ENCODE peak calls at places on chromosomes 13 and 19, in nine cellular contexts. Z is GM12865; S is IMR-90; A is brain microvascular endothelial cell; X is HFF-Myc; M is colonic mucosa; G is psoas muscle; U is fibroblast of the aortic adventitia; N is Jurkat, Clone E6-1. L is an unnamed sample.

GRCh38 chr19:14473073-14473790 is 1.9 kb downstream of the PTGER1 start:
- DNase-seq in Z (no peak), G (no peak), N (no peak), X (no peak), A (no peak), M (no peak), U (no peak), S (no peak), L (no peak)

GRCh38 chr19:47750752-47751151 is 5.4 kb downstream of the NOP53 start:
- DNase-seq in N (no peak), S (no peak), A (no peak), U (no peak), G (no peak), M (no peak), X (no peak), Z (no peak), L (no peak)

GRCh38 chr13:20049558-20050473 is 91.3 kb downstream of the ZMYM2 start:
- DNase-seq in G (no peak), N (no peak), U (no peak), A (no peak), X (no peak), M (no peak), Z (no peak), S (no peak), L (no peak)

GRCh38 chr19:15421726-15422260 is 3.0 kb upstream of the AKAP8L start:
- DNase-seq in S (no peak), X (no peak), M (no peak), Z (no peak), A (no peak), G (peak; percentile 72), U (no peak), N (no peak), L (no peak)

GRCh38 chr13:23871616-23872220 is 17.5 kb downstream of the MIPEP start:
- DNase-seq in M (no peak), U (peak; percentile 66), Z (no peak), A (no peak), N (no peak), X (no peak), S (peak; percentile 59), G (no peak), L (no peak)

GRCh38 chr13:32695602-32696250 is 109.5 kb downstream of the PDS5B start:
- DNase-seq in A (no peak), Z (no peak), N (no peak), X (no peak), M (no peak), S (peak; percentile 2), G (no peak), U (peak; percentile 5), L (no peak)

GRCh38 chr13:84118845-84119409 is 236.7 kb upstream of the SLITRK1 start:
- DNase-seq in U (peak; percentile 10), M (no peak), G (no peak), S (no peak), X (no peak), A (no peak), Z (no peak), N (no peak), L (no peak)

GRCh38 chr13:54029226-54029625 is 1000.6 kb downstream of the OLFM4 start:
- DNase-seq in X (no peak), S (no peak), U (no peak), A (no peak), M (no peak), G (no peak), Z (peak; percentile 6), N (no peak), L (no peak)

GRCh38 chr19:2949939-2950285 is 5.1 kb upstream of the ZNF77 start:
- DNase-seq in M (no peak), U (peak; percentile 64), A (peak; percentile 54), S (peak; percentile 50), N (peak; percentile 32), Z (peak; percentile 77), G (peak; percentile 62), X (no peak), L (no peak)

GRCh38 chr19:39557791-39558622 is 18.0 kb upstream of the EID2 start:
- DNase-seq in S (peak; percentile 11), M (no peak), G (no peak), N (no peak), X (no peak), U (peak; percentile 8), Z (peak; percentile 78), A (peak; percentile 18), L (no peak)

GRCh38 chr19:55640577-55641375 is at the start of gene ZNF580:
- DNase-seq in Z (peak; percentile 88), A (peak; percentile 75), N (no peak), G (peak; percentile 86), M (peak; percentile 58), U (peak; percentile 71), S (peak; percentile 78), X (no peak), L (peak; percentile 74)

GRCh38 chr19:18282788-18283141 is 1.3 kb upstream of the JUND start:
- DNase-seq in N (no peak), U (peak; percentile 16), Z (peak; percentile 60), A (no peak), M (peak; percentile 83), X (no peak), G (no peak), S (no peak), L (peak; percentile 26)

GRCh38 chr13:78806457-78806856 is 147.5 kb upstream of the OBI1 start:
- DNase-seq in G (no peak), Z (peak; percentile 2), S (no peak), N (peak; percentile 4), A (no peak), U (no peak), M (no peak), X (no peak), L (peak; percentile 8)

GRCh38 chr13:113410472-113411201 is 42.7 kb downstream of the ADPRHL1 start:
- DNase-seq in Z (no peak), X (peak; percentile 51), N (no peak), M (peak; percentile 35), G (peak; percentile 94), A (peak; percentile 78), U (peak; percentile 41), S (peak; percentile 93), L (no peak)

GRCh38 chr13:36072127-36072526 is 59.1 kb downstream of the DCLK1 start:
- DNase-seq in U (no peak), S (no peak), M (no peak), Z (no peak), X (no peak), N (no peak), G (no peak), A (no peak), L (no peak)

GRCh38 chr13:71524245-71525002 is 342.6 kb downstream of the DACH1 start:
- DNase-seq in X (peak; percentile 38), S (no peak), U (no peak), N (no peak), Z (no peak), A (no peak), M (no peak), G (no peak), L (no peak)

GRCh38 chr19:40803857-40804782 is 5.1 kb downstream of the EGLN2 start:
- DNase-seq in S (no peak), U (no peak), M (peak; percentile 86), G (no peak), X (no peak), Z (peak; percentile 84), N (peak; percentile 36), A (no peak), L (no peak)
- H3K4me3 ChIP-seq in S (no peak overlapping the region), U (no peak overlapping the region), M (peak overlapping the region; percentile 2), G (peak overlapping the region; percentile 53), X (no peak overlapping the region), Z (no peak overlapping the region), N (no peak overlapping the region), A (no peak overlapping the region), L (no peak overlapping the region)

DNA sequence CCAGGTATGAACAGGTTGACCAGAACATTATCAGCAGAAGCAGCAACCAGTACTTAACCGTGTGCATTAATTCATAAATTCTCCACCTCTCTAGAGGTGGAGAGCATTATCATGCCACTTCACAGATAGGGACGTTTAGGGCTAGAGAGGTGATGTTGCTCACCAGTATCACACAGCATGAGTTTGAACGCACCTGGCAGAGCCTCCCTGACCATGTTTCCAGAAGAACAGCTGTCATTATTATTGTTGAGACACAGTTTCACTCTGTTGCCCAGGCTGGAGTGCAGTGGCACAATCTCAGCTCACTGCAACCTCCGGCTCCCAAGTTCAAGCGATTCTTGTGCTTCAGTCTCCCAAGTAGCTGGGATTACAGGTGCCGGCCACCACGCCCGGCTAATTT is 6.8 kb downstream of the KANK2 start:
- DNase-seq in U (no peak), X (no peak), N (no peak), A (no peak), G (no peak), M (no peak), Z (no peak), S (no peak), L (no peak)
- H3K4me3 ChIP-seq in U (no peak overlapping the region), X (no peak overlapping the region), N (no peak overlapping the region), A (no peak overlapping the region), G (no peak overlapping the region), M (no peak overlapping the region), Z (no peak overlapping the region), S (no peak overlapping the region), L (no peak overlapping the region)

DNA sequence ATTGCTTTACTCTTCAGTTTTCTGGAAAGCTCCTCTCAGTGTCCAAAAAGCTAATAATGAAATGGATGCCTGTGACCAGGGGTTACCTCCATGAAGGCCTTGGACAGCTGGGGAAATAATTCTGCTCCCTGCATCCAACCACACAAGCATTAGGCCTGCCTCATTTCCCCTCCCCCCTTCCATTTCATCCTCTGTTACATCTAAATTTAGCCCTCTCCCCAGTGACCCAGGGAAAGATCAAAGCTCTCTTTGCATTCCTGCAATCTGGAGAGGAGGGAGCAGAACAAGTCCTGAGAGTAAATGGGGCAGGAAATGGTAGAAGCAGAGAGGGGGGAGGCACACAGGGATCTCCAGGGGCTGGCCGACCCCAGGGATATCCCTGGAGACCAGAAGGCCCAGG is 452.7 kb downstream of the TSHZ3 start:
- DNase-seq in X (no peak), U (no peak), M (no peak), G (no peak), Z (no peak), S (no peak), N (no peak), A (no peak), L (no peak)
- H3K4me3 ChIP-seq in X (no peak overlapping the region), U (no peak overlapping the region), M (no peak overlapping the region), G (no peak overlapping the region), Z (no peak overlapping the region), S (no peak overlapping the region), N (no peak overlapping the region), A (no peak overlapping the region), L (no peak overlapping the region)

GRCh38 chr19:10329555-10329954 is 3.8 kb downstream of the RAVER1 start:
- DNase-seq in G (no peak), M (no peak), A (no peak), Z (no peak), X (no peak), U (no peak), S (no peak), N (no peak), L (no peak)

GRCh38 chr19:10333758-10334339 is 520 bp upstream of the RAVER1 start:
- DNase-seq in Z (no peak), N (no peak), U (peak; percentile 4), A (no peak), G (no peak), X (no peak), S (no peak), M (no peak), L (no peak)

GRCh38 chr19:10334340-10335148 is 1.2 kb upstream of the RAVER1 start:
- DNase-seq in Z (peak; percentile 37), U (peak; percentile 93), X (peak; percentile 81), G (peak; percentile 98), M (peak; percentile 99), S (peak; percentile 93), N (peak; percentile 34), A (peak; percentile 95), L (peak; percentile 56)

GRCh38 chr19:10332965-10333757 is at the start of gene RAVER1:
- DNase-seq in S (peak; percentile 97), N (peak; percentile 97), A (peak; percentile 96), M (peak; percentile 98), U (peak; percentile 96), Z (peak; percentile 99), X (peak; percentile 86), G (peak; percentile 99), L (peak; percentile 99)

GRCh38 chr19:10332158-10332964 is 968 bp downstream of the RAVER1 start:
- DNase-seq in A (no peak), Z (no peak), M (peak; percentile 70), U (no peak), G (no peak), N (no peak), X (no peak), S (no peak), L (no peak)
- H3K4me3 ChIP-seq in A (peak overlapping the region; percentile 88), Z (peak overlapping the region; percentile 75), M (peak overlapping the region; percentile 85), U (peak overlapping the region; percentile 87), G (peak overlapping the region; percentile 69), N (peak overlapping the region; percentile 91), X (peak overlapping the region; percentile 87), S (peak overlapping the region; percentile 75), L (peak overlapping the region; percentile 94)